ENCODE peak calls at places on chromosome 19, in six cellular contexts. One of them, this sample, is unnamed.

GRCh38 chr19:49442793-49443365 is 1.6 kb upstream of the SLC17A7 start:
- DNase-seq in BE2C: peak; percentile 97
- DNase-seq in cardiac muscle cell: peak; percentile 97
- DNase-seq in heart right ventricle: peak; percentile 96
- DNase-seq in kidney: peak; percentile 98
- DNase-seq in H9: peak; percentile 100
- DNase-seq in this sample: peak; percentile 76

GRCh38 chr19:47641891-47642485 is 33.1 kb downstream of the BICRA start:
- DNase-seq in H9: no peak
- DNase-seq in BE2C: no peak
- DNase-seq in cardiac muscle cell: no peak
- DNase-seq in heart right ventricle: no peak
- DNase-seq in kidney: no peak
- DNase-seq in this sample: no peak

GRCh38 chr19:40270362-40271089 is 14.6 kb downstream of the AKT2 start:
- DNase-seq in H9: peak; percentile 62
- DNase-seq in heart right ventricle: no peak
- DNase-seq in kidney: peak; percentile 17
- DNase-seq in BE2C: no peak
- DNase-seq in cardiac muscle cell: no peak
- DNase-seq in this sample: no peak

GRCh38 chr19:51712461-51713081 is 11.2 kb downstream of the HAS1 start:
- DNase-seq in H9: peak; percentile 78
- DNase-seq in heart right ventricle: no peak
- DNase-seq in BE2C: no peak
- DNase-seq in kidney: no peak
- DNase-seq in cardiac muscle cell: no peak
- DNase-seq in this sample: no peak

GRCh38 chr19:38165335-38165734 is 58.7 kb downstream of the DPF1 start:
- DNase-seq in heart right ventricle: no peak
- DNase-seq in cardiac muscle cell: no peak
- DNase-seq in H9: no peak
- DNase-seq in BE2C: no peak
- DNase-seq in kidney: no peak
- DNase-seq in this sample: no peak

GRCh38 chr19:18157465-18158063 is 4.6 kb downstream of the PIK3R2 start:
- DNase-seq in H9: peak; percentile 76
- DNase-seq in BE2C: peak; percentile 92
- DNase-seq in cardiac muscle cell: no peak
- DNase-seq in heart right ventricle: no peak
- DNase-seq in kidney: no peak
- DNase-seq in this sample: peak; percentile 59

GRCh38 chr19:31220540-31220939 is 128.7 kb downstream of the TSHZ3 start:
- DNase-seq in kidney: no peak
- DNase-seq in heart right ventricle: no peak
- DNase-seq in cardiac muscle cell: peak; percentile 2
- DNase-seq in H9: peak; percentile 48
- DNase-seq in BE2C: peak; percentile 24
- DNase-seq in this sample: no peak

GRCh38 chr19:38265213-38265861 is 964 bp downstream of the SPINT2 start:
- DNase-seq in H9: no peak
- DNase-seq in BE2C: no peak
- DNase-seq in cardiac muscle cell: peak; percentile 30
- DNase-seq in kidney: peak; percentile 77
- DNase-seq in heart right ventricle: no peak
- DNase-seq in this sample: no peak

GRCh38 chr19:53158119-53158656 is 665 bp downstream of the ZNF347 start:
- DNase-seq in H9: peak; percentile 39
- DNase-seq in heart right ventricle: peak; percentile 47
- DNase-seq in kidney: peak; percentile 81
- DNase-seq in cardiac muscle cell: peak; percentile 56
- DNase-seq in BE2C: peak; percentile 11
- DNase-seq in this sample: peak; percentile 46

GRCh38 chr19:30665449-30665848 is 293.3 kb downstream of the ZNF536 start:
- DNase-seq in H9: no peak
- DNase-seq in heart right ventricle: no peak
- DNase-seq in BE2C: no peak
- DNase-seq in cardiac muscle cell: no peak
- DNase-seq in kidney: no peak
- DNase-seq in this sample: no peak

GRCh38 chr19:45107621-45108170 is 14.7 kb downstream of the PPP1R37 start:
- DNase-seq in BE2C: no peak
- DNase-seq in H9: no peak
- DNase-seq in cardiac muscle cell: no peak
- DNase-seq in heart right ventricle: no peak
- DNase-seq in kidney: no peak
- DNase-seq in this sample: no peak

GRCh38 chr19:54179921-54180452 is 7.0 kb upstream of the TMC4 start:
- DNase-seq in heart right ventricle: no peak
- DNase-seq in kidney: peak; percentile 84
- DNase-seq in BE2C: peak; percentile 88
- DNase-seq in cardiac muscle cell: peak; percentile 89
- DNase-seq in H9: peak; percentile 98
- DNase-seq in this sample: no peak

GRCh38 chr19:37635076-37636056 is 19.9 kb downstream of the ZFP30 start:
- DNase-seq in kidney: no peak
- DNase-seq in BE2C: no peak
- DNase-seq in heart right ventricle: no peak
- DNase-seq in H9: no peak
- DNase-seq in cardiac muscle cell: no peak
- DNase-seq in this sample: no peak

GRCh38 chr19:49988433-49988832 is 27.5 kb upstream of the SIGLEC11 start:
- DNase-seq in kidney: no peak
- DNase-seq in BE2C: no peak
- DNase-seq in H9: no peak
- DNase-seq in cardiac muscle cell: no peak
- DNase-seq in heart right ventricle: no peak
- DNase-seq in this sample: no peak

GRCh38 chr19:2477141-2477710 is 1.3 kb downstream of the GADD45B start:
- DNase-seq in H9: no peak
- DNase-seq in heart right ventricle: peak; percentile 61
- DNase-seq in cardiac muscle cell: peak; percentile 49
- DNase-seq in BE2C: no peak
- DNase-seq in kidney: peak; percentile 90
- DNase-seq in this sample: peak; percentile 50

GRCh38 chr19:4878491-4878968 is 11.1 kb upstream of the PLIN3 start:
- DNase-seq in cardiac muscle cell: no peak
- DNase-seq in kidney: no peak
- DNase-seq in H9: peak; percentile 31
- DNase-seq in heart right ventricle: no peak
- DNase-seq in BE2C: no peak
- DNase-seq in this sample: no peak

GRCh38 chr19:17933414-17934129 is 757 bp downstream of the CCDC124 start:
- DNase-seq in heart right ventricle: no peak
- DNase-seq in H9: no peak
- DNase-seq in kidney: no peak
- DNase-seq in BE2C: no peak
- DNase-seq in cardiac muscle cell: no peak
- DNase-seq in this sample: no peak

GRCh38 chr19:19371056-19371455 is 34.4 kb upstream of the GATAD2A start:
- DNase-seq in H9: no peak
- DNase-seq in cardiac muscle cell: no peak
- DNase-seq in heart right ventricle: no peak
- DNase-seq in BE2C: no peak
- DNase-seq in kidney: no peak
- DNase-seq in this sample: no peak

GRCh38 chr19:16594131-16594586 is 21.9 kb upstream of the SLC35E1 start:
- DNase-seq in cardiac muscle cell: no peak
- DNase-seq in heart right ventricle: no peak
- DNase-seq in kidney: no peak
- DNase-seq in BE2C: no peak
- DNase-seq in H9: no peak
- DNase-seq in this sample: no peak

GRCh38 chr19:6828698-6829633 is 56.5 kb downstream of the VAV1 start:
- DNase-seq in kidney: no peak
- DNase-seq in H9: peak; percentile 97
- DNase-seq in heart right ventricle: no peak
- DNase-seq in cardiac muscle cell: no peak
- DNase-seq in BE2C: peak; percentile 20
- DNase-seq in this sample: no peak

GRCh38 chr19:18090545-18091216 is 3.9 kb upstream of the IL12RB1 start:
- DNase-seq in cardiac muscle cell: no peak
- DNase-seq in kidney: no peak
- DNase-seq in BE2C: no peak
- DNase-seq in H9: no peak
- DNase-seq in heart right ventricle: no peak
- DNase-seq in this sample: no peak

GRCh38 chr19:9132422-9132821 is 5.7 kb upstream of the OR7G3 start:
- DNase-seq in kidney: no peak
- DNase-seq in cardiac muscle cell: no peak
- DNase-seq in H9: no peak
- DNase-seq in heart right ventricle: no peak
- DNase-seq in BE2C: no peak
- DNase-seq in this sample: no peak

GRCh38 chr19:52690395-52691214 is 44.2 kb downstream of the ZNF611 start:
- DNase-seq in kidney: peak; percentile 98
- DNase-seq in heart right ventricle: peak; percentile 95
- DNase-seq in H9: peak; percentile 95
- DNase-seq in BE2C: peak; percentile 92
- DNase-seq in cardiac muscle cell: peak; percentile 92
- DNase-seq in this sample: peak; percentile 93

GRCh38 chr19:4584670-4585460 is 25.4 kb upstream of the SEMA6B start:
- DNase-seq in BE2C: peak; percentile 69
- DNase-seq in H9: no peak
- DNase-seq in kidney: peak; percentile 81
- DNase-seq in heart right ventricle: no peak
- DNase-seq in cardiac muscle cell: no peak
- DNase-seq in this sample: no peak

GRCh38 chr19:16259385-16260159 is 61.9 kb downstream of the AP1M1 start:
- DNase-seq in BE2C: no peak
- DNase-seq in kidney: peak; percentile 93
- DNase-seq in heart right ventricle: no peak
- DNase-seq in cardiac muscle cell: no peak
- DNase-seq in H9: no peak
- DNase-seq in this sample: no peak

GRCh38 chr19:50974702-50975555 is 5.5 kb upstream of the KLK6 start:
- DNase-seq in heart right ventricle: no peak
- DNase-seq in BE2C: no peak
- DNase-seq in cardiac muscle cell: no peak
- DNase-seq in H9: peak; percentile 47
- DNase-seq in kidney: no peak
- DNase-seq in this sample: no peak

GRCh38 chr19:29831686-29832085 is 19.9 kb downstream of the CCNE1 start:
- DNase-seq in BE2C: no peak
- DNase-seq in H9: no peak
- DNase-seq in cardiac muscle cell: no peak
- DNase-seq in kidney: no peak
- DNase-seq in heart right ventricle: no peak
- DNase-seq in this sample: no peak

DNA sequence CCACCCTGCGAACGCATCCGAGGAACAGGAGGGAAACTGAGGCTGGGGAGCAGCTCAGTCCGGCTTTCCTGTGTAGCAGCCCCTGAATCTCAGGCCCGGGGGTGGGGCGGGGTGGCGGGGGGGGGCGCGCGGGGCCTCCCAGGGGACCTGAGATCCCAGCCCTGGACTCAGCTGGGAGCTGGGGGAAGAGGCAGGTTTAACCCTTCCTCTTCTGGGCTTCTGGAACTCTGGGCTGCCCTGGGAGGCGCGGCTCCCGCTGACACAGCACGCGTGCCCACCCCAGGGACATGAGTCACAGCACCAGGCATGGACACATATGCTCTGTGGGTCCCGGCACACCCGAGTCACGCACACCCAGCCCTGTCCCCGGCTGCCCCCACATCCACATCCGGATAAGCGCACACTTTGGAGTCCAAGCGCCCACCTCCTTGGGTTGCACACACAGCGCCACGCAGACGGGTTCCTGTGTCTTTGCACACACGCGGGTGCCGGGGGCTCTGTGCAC is 3.5 kb upstream of the CIRBP start:
- DNase-seq in kidney: peak; percentile 93
- DNase-seq in BE2C: peak; percentile 68
- DNase-seq in heart right ventricle: peak; percentile 63
- DNase-seq in H9: no peak
- DNase-seq in cardiac muscle cell: no peak
- DNase-seq in this sample: peak; percentile 73
- H3K4me1 ChIP-seq in kidney: peaks cover 57% of the 10 kb centered on the region
- H3K4me1 ChIP-seq in BE2C: peaks cover 50% of the 10 kb centered on the region
- H3K4me1 ChIP-seq in heart right ventricle: peaks cover 68% of the 10 kb centered on the region
- H3K4me1 ChIP-seq in H9: peaks cover 4% of the 10 kb centered on the region
- H3K4me1 ChIP-seq in cardiac muscle cell: peaks cover 55% of the 10 kb centered on the region
- H3K4me1 ChIP-seq in this sample: peaks cover 30% of the 10 kb centered on the region

GRCh38 chr19:13024126-13024957 is 29.1 kb downstream of the NFIX start:
- DNase-seq in cardiac muscle cell: no peak
- DNase-seq in H9: no peak
- DNase-seq in kidney: no peak
- DNase-seq in BE2C: peak; percentile 46
- DNase-seq in heart right ventricle: no peak
- DNase-seq in this sample: no peak

GRCh38 chr19:13022859-13023636 is 27.8 kb downstream of the NFIX start:
- DNase-seq in kidney: peak; percentile 93
- DNase-seq in cardiac muscle cell: no peak
- DNase-seq in H9: peak; percentile 64
- DNase-seq in heart right ventricle: peak; percentile 89
- DNase-seq in BE2C: peak; percentile 79
- DNase-seq in this sample: peak; percentile 93

GRCh38 chr19:13024958-13025653 is 29.8 kb downstream of the NFIX start:
- DNase-seq in BE2C: no peak
- DNase-seq in kidney: no peak
- DNase-seq in heart right ventricle: no peak
- DNase-seq in cardiac muscle cell: no peak
- DNase-seq in H9: peak; percentile 71
- DNase-seq in this sample: peak; percentile 58

GRCh38 chr19:13022111-13022858 is 27.0 kb downstream of the NFIX start:
- DNase-seq in heart right ventricle: peak; percentile 50
- DNase-seq in kidney: no peak
- DNase-seq in H9: no peak
- DNase-seq in cardiac muscle cell: no peak
- DNase-seq in BE2C: no peak
- DNase-seq in this sample: peak; percentile 63

GRCh38 chr19:13023666-13024065 is 28.4 kb downstream of the NFIX start:
- DNase-seq in BE2C: no peak
- DNase-seq in kidney: no peak
- DNase-seq in heart right ventricle: no peak
- DNase-seq in H9: no peak
- DNase-seq in cardiac muscle cell: no peak
- DNase-seq in this sample: no peak
- H3K4me1 ChIP-seq in BE2C: peaks cover 18% of the 10 kb centered on the region
- H3K4me1 ChIP-seq in kidney: peaks cover 26% of the 10 kb centered on the region
- H3K4me1 ChIP-seq in heart right ventricle: peaks cover 72% of the 10 kb centered on the region
- H3K4me1 ChIP-seq in H9: peaks cover 2% of the 10 kb centered on the region
- H3K4me1 ChIP-seq in cardiac muscle cell: peaks cover 4% of the 10 kb centered on the region
- H3K4me1 ChIP-seq in this sample: peaks cover 39% of the 10 kb centered on the region

DNA sequence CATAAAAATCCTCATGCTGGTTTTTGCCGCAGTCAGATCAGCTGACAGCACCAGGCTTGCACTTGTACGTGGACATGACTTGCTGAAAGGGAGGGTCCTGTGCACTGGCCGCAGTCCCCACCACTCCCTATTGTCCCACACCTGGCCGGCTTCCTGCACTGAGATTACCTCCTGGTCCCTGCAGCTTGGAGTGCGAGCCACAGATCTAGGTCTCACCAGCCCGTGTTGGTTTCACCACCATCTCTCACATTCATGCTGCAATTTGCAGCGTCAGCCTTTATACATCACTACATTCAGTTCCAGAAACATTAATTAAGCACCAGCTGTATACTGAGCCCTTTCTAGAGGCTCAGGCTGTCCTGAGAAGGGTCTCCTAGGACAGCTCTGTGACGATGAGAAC is 15.0 kb upstream of the CD22 start:
- DNase-seq in cardiac muscle cell: no peak
- DNase-seq in BE2C: no peak
- DNase-seq in kidney: no peak
- DNase-seq in heart right ventricle: no peak
- DNase-seq in H9: no peak
- DNase-seq in this sample: no peak
- H3K4me1 ChIP-seq in cardiac muscle cell: peaks cover 15% of the 10 kb centered on the region
- H3K4me1 ChIP-seq in BE2C: no peaks in the 10 kb centered on the region
- H3K4me1 ChIP-seq in kidney: peaks cover 7% of the 10 kb centered on the region
- H3K4me1 ChIP-seq in heart right ventricle: no peaks in the 10 kb centered on the region
- H3K4me1 ChIP-seq in H9: no peaks in the 10 kb centered on the region
- H3K4me1 ChIP-seq in this sample: peaks cover 33% of the 10 kb centered on the region

GRCh38 chr19:41321204-41321599 is 11.2 kb downstream of the CCDC97 start:
- DNase-seq in H9: no peak
- DNase-seq in kidney: no peak
- DNase-seq in BE2C: no peak
- DNase-seq in cardiac muscle cell: no peak
- DNase-seq in heart right ventricle: no peak
- DNase-seq in this sample: no peak
- H3K4me1 ChIP-seq in H9: peaks cover 8% of the 10 kb centered on the region
- H3K4me1 ChIP-seq in kidney: peaks cover 41% of the 10 kb centered on the region
- H3K4me1 ChIP-seq in BE2C: peaks cover 44% of the 10 kb centered on the region
- H3K4me1 ChIP-seq in cardiac muscle cell: peaks cover 34% of the 10 kb centered on the region
- H3K4me1 ChIP-seq in heart right ventricle: peaks cover 48% of the 10 kb centered on the region
- H3K4me1 ChIP-seq in this sample: peaks cover 34% of the 10 kb centered on the region

This sample was measured in ovary.